ENCODE peak calls at places on chromosome 3, in nine cellular contexts. One of them, this sample, is unnamed. For H3K4me1, the result is how much of the 10 kb centered on the place peaks cover.

GRCh38 chr3:46065294-46065705 is 38.0 kb upstream of the XCR1 start:
- DNase-seq in lung: peak
- DNase-seq in lower lobe of right lung: no peak
- DNase-seq in HCT116: peak
- DNase-seq in HepG2: no peak
- DNase-seq in body of pancreas: peak
- DNase-seq in A549: no peak
- DNase-seq in uterus: no peak
- DNase-seq in colonic mucosa: peak
- DNase-seq in this sample: peak

GRCh38 chr3:45199837-45200648 is 26.0 kb downstream of the TMEM158 start:
- DNase-seq in lung: no peak
- DNase-seq in lower lobe of right lung: no peak
- DNase-seq in HCT116: peak
- DNase-seq in HepG2: peak
- DNase-seq in body of pancreas: peak
- DNase-seq in A549: peak
- DNase-seq in uterus: no peak
- DNase-seq in colonic mucosa: peak
- DNase-seq in this sample: no peak

GRCh38 chr3:32406481-32407408 is 15.1 kb downstream of the CMTM7 start:
- DNase-seq in lung: no peak
- DNase-seq in lower lobe of right lung: no peak
- DNase-seq in HCT116: no peak
- DNase-seq in HepG2: no peak
- DNase-seq in body of pancreas: peak
- DNase-seq in A549: no peak
- DNase-seq in uterus: no peak
- DNase-seq in colonic mucosa: no peak
- DNase-seq in this sample: no peak

GRCh38 chr3:38039101-38039898 is at the start of gene DLEC1:
- DNase-seq in lung: peak
- DNase-seq in lower lobe of right lung: peak
- DNase-seq in HCT116: no peak
- DNase-seq in HepG2: no peak
- DNase-seq in body of pancreas: peak
- DNase-seq in A549: no peak
- DNase-seq in uterus: peak
- DNase-seq in colonic mucosa: peak
- DNase-seq in this sample: peak

GRCh38 chr3:191328963-191329653 is at the start of gene CCDC50:
- DNase-seq in lung: peak
- DNase-seq in lower lobe of right lung: peak
- DNase-seq in HCT116: no peak
- DNase-seq in HepG2: peak
- DNase-seq in body of pancreas: peak
- DNase-seq in A549: peak
- DNase-seq in uterus: peak
- DNase-seq in colonic mucosa: peak
- DNase-seq in this sample: peak

GRCh38 chr3:59338934-59339333 is 289.1 kb upstream of the CFAP20DC start:
- DNase-seq in lung: no peak
- DNase-seq in lower lobe of right lung: no peak
- DNase-seq in HCT116: no peak
- DNase-seq in HepG2: peak
- DNase-seq in body of pancreas: no peak
- DNase-seq in A549: no peak
- DNase-seq in uterus: no peak
- DNase-seq in colonic mucosa: no peak
- DNase-seq in this sample: no peak

GRCh38 chr3:5505163-5505562 is 317.7 kb downstream of the EDEM1 start:
- DNase-seq in lung: no peak
- DNase-seq in lower lobe of right lung: no peak
- DNase-seq in HCT116: no peak
- DNase-seq in HepG2: no peak
- DNase-seq in body of pancreas: no peak
- DNase-seq in A549: no peak
- DNase-seq in uterus: no peak
- DNase-seq in colonic mucosa: no peak
- DNase-seq in this sample: no peak

GRCh38 chr3:152910211-152910610 is 75.3 kb downstream of the P2RY1 start:
- DNase-seq in lung: no peak
- DNase-seq in lower lobe of right lung: no peak
- DNase-seq in HCT116: no peak
- DNase-seq in HepG2: peak
- DNase-seq in body of pancreas: no peak
- DNase-seq in A549: peak
- DNase-seq in uterus: no peak
- DNase-seq in colonic mucosa: no peak
- DNase-seq in this sample: no peak

GRCh38 chr3:134332344-134332743 is 41.9 kb downstream of the AMOTL2 start:
- DNase-seq in lung: no peak
- DNase-seq in lower lobe of right lung: no peak
- DNase-seq in HCT116: no peak
- DNase-seq in HepG2: no peak
- DNase-seq in body of pancreas: no peak
- DNase-seq in A549: peak
- DNase-seq in uterus: no peak
- DNase-seq in colonic mucosa: no peak
- DNase-seq in this sample: peak

GRCh38 chr3:134333522-134334181 is 40.6 kb downstream of the AMOTL2 start:
- DNase-seq in lung: no peak
- DNase-seq in lower lobe of right lung: no peak
- DNase-seq in HCT116: no peak
- DNase-seq in HepG2: peak
- DNase-seq in body of pancreas: no peak
- DNase-seq in A549: peak
- DNase-seq in uterus: no peak
- DNase-seq in colonic mucosa: no peak
- DNase-seq in this sample: peak

GRCh38 chr3:134334901-134335280 is 39.4 kb downstream of the AMOTL2 start:
- DNase-seq in lung: no peak
- DNase-seq in lower lobe of right lung: no peak
- DNase-seq in HCT116: no peak
- DNase-seq in HepG2: no peak
- DNase-seq in body of pancreas: no peak
- DNase-seq in A549: no peak
- DNase-seq in uterus: no peak
- DNase-seq in colonic mucosa: no peak
- DNase-seq in this sample: no peak

GRCh38 chr3:134336587-134336986 is 37.7 kb downstream of the AMOTL2 start:
- DNase-seq in lung: peak
- DNase-seq in lower lobe of right lung: no peak
- DNase-seq in HCT116: no peak
- DNase-seq in HepG2: no peak
- DNase-seq in body of pancreas: no peak
- DNase-seq in A549: no peak
- DNase-seq in uterus: no peak
- DNase-seq in colonic mucosa: no peak
- DNase-seq in this sample: no peak

DNA sequence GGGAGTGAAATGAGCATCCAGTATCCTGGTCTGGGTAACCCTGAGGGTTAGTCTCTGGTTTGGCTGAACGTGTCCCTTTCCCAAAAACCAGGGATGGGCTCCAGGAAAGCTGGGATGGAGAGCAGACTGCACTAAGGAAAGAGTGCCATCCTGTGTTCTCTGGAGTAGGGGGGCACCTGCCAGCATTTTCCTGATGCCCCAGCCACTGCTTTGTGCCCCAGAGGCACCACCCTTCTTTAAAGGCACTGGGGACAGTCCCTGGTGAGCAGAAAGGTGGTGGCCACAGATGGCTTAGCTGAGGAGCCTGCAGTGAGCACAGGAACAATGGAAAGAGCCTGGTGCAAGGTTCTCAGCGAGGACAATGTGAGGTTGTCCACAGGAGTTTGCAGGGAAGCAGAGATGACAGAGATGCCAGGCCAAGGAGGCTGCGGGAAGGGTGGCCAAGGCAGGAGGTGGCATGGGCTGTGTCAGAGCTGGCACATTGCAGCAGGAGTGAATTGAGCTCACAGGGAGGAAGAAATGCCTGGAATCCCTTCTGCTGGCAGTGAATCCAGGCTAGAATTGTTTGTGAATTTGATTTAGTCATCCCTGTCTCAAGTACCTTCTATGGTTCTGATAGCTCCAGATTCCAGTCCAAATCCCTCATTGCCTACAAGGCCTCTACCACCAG is 39.9 kb downstream of the AMOTL2 start:
- DNase-seq in lung: no peak
- DNase-seq in lower lobe of right lung: no peak
- DNase-seq in HCT116: no peak
- DNase-seq in HepG2: no peak
- DNase-seq in body of pancreas: no peak
- DNase-seq in A549: no peak
- DNase-seq in uterus: no peak
- DNase-seq in colonic mucosa: no peak
- DNase-seq in this sample: peak
- H3K4me1 ChIP-seq in lung: under half
- H3K4me1 ChIP-seq in lower lobe of right lung: half or more
- H3K4me1 ChIP-seq in HCT116: half or more
- H3K4me1 ChIP-seq in HepG2: half or more
- H3K4me1 ChIP-seq in body of pancreas: under half
- H3K4me1 ChIP-seq in A549: half or more
- H3K4me1 ChIP-seq in uterus: under half
- H3K4me1 ChIP-seq in colonic mucosa: under half
- H3K4me1 ChIP-seq in this sample: under half

GRCh38 chr3:119294889-119295769 is 946 bp downstream of the ARHGAP31 start:
- DNase-seq in lung: no peak
- DNase-seq in lower lobe of right lung: peak
- DNase-seq in HCT116: no peak
- DNase-seq in HepG2: no peak
- DNase-seq in body of pancreas: peak
- DNase-seq in A549: peak
- DNase-seq in uterus: peak
- DNase-seq in colonic mucosa: peak
- DNase-seq in this sample: no peak

GRCh38 chr3:119298565-119298941 is 4.4 kb downstream of the ARHGAP31 start:
- DNase-seq in lung: no peak
- DNase-seq in lower lobe of right lung: no peak
- DNase-seq in HCT116: no peak
- DNase-seq in HepG2: no peak
- DNase-seq in body of pancreas: no peak
- DNase-seq in A549: no peak
- DNase-seq in uterus: no peak
- DNase-seq in colonic mucosa: no peak
- DNase-seq in this sample: no peak

GRCh38 chr3:119295816-119296484 is 1.8 kb downstream of the ARHGAP31 start:
- DNase-seq in lung: no peak
- DNase-seq in lower lobe of right lung: no peak
- DNase-seq in HCT116: no peak
- DNase-seq in HepG2: no peak
- DNase-seq in body of pancreas: no peak
- DNase-seq in A549: no peak
- DNase-seq in uterus: no peak
- DNase-seq in colonic mucosa: no peak
- DNase-seq in this sample: no peak

GRCh38 chr3:119297169-119297568 is 3.0 kb downstream of the ARHGAP31 start:
- DNase-seq in lung: no peak
- DNase-seq in lower lobe of right lung: no peak
- DNase-seq in HCT116: no peak
- DNase-seq in HepG2: no peak
- DNase-seq in body of pancreas: no peak
- DNase-seq in A549: no peak
- DNase-seq in uterus: no peak
- DNase-seq in colonic mucosa: no peak
- DNase-seq in this sample: peak

GRCh38 chr3:119296723-119297122 is 2.5 kb downstream of the ARHGAP31 start:
- DNase-seq in lung: no peak
- DNase-seq in lower lobe of right lung: no peak
- DNase-seq in HCT116: no peak
- DNase-seq in HepG2: no peak
- DNase-seq in body of pancreas: no peak
- DNase-seq in A549: no peak
- DNase-seq in uterus: no peak
- DNase-seq in colonic mucosa: no peak
- DNase-seq in this sample: no peak
- H3K4me3 ChIP-seq in lung: peak
- H3K4me3 ChIP-seq in lower lobe of right lung: peak
- H3K4me3 ChIP-seq in HCT116: no peak
- H3K4me3 ChIP-seq in HepG2: no peak
- H3K4me3 ChIP-seq in body of pancreas: no peak
- H3K4me3 ChIP-seq in A549: no peak
- H3K4me3 ChIP-seq in uterus: peak
- H3K4me3 ChIP-seq in colonic mucosa: no peak
- H3K4me3 ChIP-seq in this sample: no peak

GRCh38 chr3:12965999-12966846 is 107.0 kb downstream of the IQSEC1 start:
- DNase-seq in lung: no peak
- DNase-seq in lower lobe of right lung: no peak
- DNase-seq in HCT116: no peak
- DNase-seq in HepG2: no peak
- DNase-seq in body of pancreas: no peak
- DNase-seq in A549: no peak
- DNase-seq in uterus: no peak
- DNase-seq in colonic mucosa: no peak
- DNase-seq in this sample: no peak

GRCh38 chr3:12964713-12965612 is 108.3 kb downstream of the IQSEC1 start:
- DNase-seq in lung: no peak
- DNase-seq in lower lobe of right lung: no peak
- DNase-seq in HCT116: no peak
- DNase-seq in HepG2: peak
- DNase-seq in body of pancreas: peak
- DNase-seq in A549: peak
- DNase-seq in uterus: no peak
- DNase-seq in colonic mucosa: peak
- DNase-seq in this sample: no peak

GRCh38 chr3:12967751-12968209 is 105.4 kb downstream of the IQSEC1 start:
- DNase-seq in lung: peak
- DNase-seq in lower lobe of right lung: peak
- DNase-seq in HCT116: peak
- DNase-seq in HepG2: peak
- DNase-seq in body of pancreas: peak
- DNase-seq in A549: peak
- DNase-seq in uterus: peak
- DNase-seq in colonic mucosa: peak
- DNase-seq in this sample: peak

GRCh38 chr3:12968541-12968940 is 104.7 kb downstream of the IQSEC1 start:
- DNase-seq in lung: no peak
- DNase-seq in lower lobe of right lung: no peak
- DNase-seq in HCT116: no peak
- DNase-seq in HepG2: no peak
- DNase-seq in body of pancreas: no peak
- DNase-seq in A549: no peak
- DNase-seq in uterus: no peak
- DNase-seq in colonic mucosa: no peak
- DNase-seq in this sample: no peak

GRCh38 chr3:12966847-12967750 is 106.1 kb downstream of the IQSEC1 start:
- DNase-seq in lung: no peak
- DNase-seq in lower lobe of right lung: peak
- DNase-seq in HCT116: no peak
- DNase-seq in HepG2: no peak
- DNase-seq in body of pancreas: no peak
- DNase-seq in A549: no peak
- DNase-seq in uterus: no peak
- DNase-seq in colonic mucosa: peak
- DNase-seq in this sample: peak
- H3K4me1 ChIP-seq in lung: under half
- H3K4me1 ChIP-seq in lower lobe of right lung: half or more
- H3K4me1 ChIP-seq in HCT116: under half
- H3K4me1 ChIP-seq in HepG2: half or more
- H3K4me1 ChIP-seq in body of pancreas: half or more
- H3K4me1 ChIP-seq in A549: under half
- H3K4me1 ChIP-seq in uterus: under half
- H3K4me1 ChIP-seq in colonic mucosa: under half
- H3K4me1 ChIP-seq in this sample: under half

DNA sequence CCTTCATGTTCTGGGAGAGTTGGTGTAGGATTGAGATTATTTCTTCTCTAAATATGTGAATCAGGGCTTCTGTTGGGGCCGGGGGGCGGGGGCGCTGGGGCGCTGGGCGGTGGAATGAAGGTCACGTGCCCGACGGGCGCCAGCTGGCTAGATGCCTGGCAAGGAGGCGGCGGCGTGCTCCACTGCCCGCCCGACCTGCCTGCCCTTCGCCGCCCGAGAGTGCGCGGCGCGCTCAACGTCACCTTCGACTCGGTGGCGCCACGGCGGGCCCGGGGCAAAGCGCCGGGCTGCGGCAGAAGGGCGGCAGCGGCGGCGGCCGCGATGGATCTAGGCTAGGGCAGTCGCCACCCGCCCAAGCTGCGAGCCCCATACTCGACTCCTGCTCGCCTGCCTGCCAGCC is 47.0 kb upstream of the LHFPL4 start:
- DNase-seq in lung: peak
- DNase-seq in lower lobe of right lung: peak
- DNase-seq in HCT116: no peak
- DNase-seq in HepG2: no peak
- DNase-seq in body of pancreas: peak
- DNase-seq in A549: peak
- DNase-seq in uterus: peak
- DNase-seq in colonic mucosa: peak
- DNase-seq in this sample: no peak
- H3K4me3 ChIP-seq in lung: no peak
- H3K4me3 ChIP-seq in lower lobe of right lung: peak
- H3K4me3 ChIP-seq in HCT116: no peak
- H3K4me3 ChIP-seq in HepG2: no peak
- H3K4me3 ChIP-seq in body of pancreas: no peak
- H3K4me3 ChIP-seq in A549: peak
- H3K4me3 ChIP-seq in uterus: peak
- H3K4me3 ChIP-seq in colonic mucosa: peak
- H3K4me3 ChIP-seq in this sample: no peak

This sample was measured in aorta.